ENCODE peak calls at places on chromosomes 1 and 21, in eight cellular contexts. T, G, I, U, M, H, P and Z are unnamed samples.

GRCh38 chr1:86687595-86687994 is 16.8 kb upstream of the SH3GLB1 start:
- DNase-seq in T (no peak), G (peak; percentile 14), I (no peak), U (no peak), M (no peak), H (peak; percentile 28), P (no peak), Z (no peak)

GRCh38 chr21:41933259-41934079 is 20.3 kb downstream of the C2CD2 start:
- DNase-seq in T (no peak), G (peak; percentile 74), I (no peak), U (no peak), M (no peak), H (peak; percentile 77), P (no peak), Z (no peak)

GRCh38 chr1:234531181-234532132 is 52.5 kb upstream of the TARBP1 start:
- DNase-seq in T (no peak), G (peak; percentile 90), I (no peak), U (no peak), M (peak; percentile 70), H (peak; percentile 87), P (no peak), Z (no peak)

GRCh38 chr1:119396982-119397381 is 18.0 kb upstream of the HSD3B2 start:
- DNase-seq in T (no peak), G (no peak), I (no peak), U (no peak), M (no peak), H (no peak), P (no peak), Z (no peak)

GRCh38 chr1:15802234-15802965 is 5.0 kb downstream of the UQCRHL start:
- DNase-seq in T (no peak), G (no peak), I (no peak), U (no peak), M (no peak), H (peak; percentile 8), P (no peak), Z (no peak)

GRCh38 chr1:112995890-112996289 is 39.9 kb upstream of the SLC16A1 start:
- DNase-seq in T (no peak), G (no peak), I (no peak), U (peak; percentile 32), M (no peak), H (peak; percentile 28), P (no peak), Z (no peak)

GRCh38 chr1:10555635-10556429 is 81.1 kb downstream of the PEX14 start:
- DNase-seq in T (no peak), G (no peak), I (no peak), U (no peak), M (no peak), H (no peak), P (no peak), Z (peak; percentile 59)

GRCh38 chr1:29629814-29630516 is 393.6 kb downstream of the PTPRU start:
- DNase-seq in T (no peak), G (no peak), I (no peak), U (no peak), M (no peak), H (no peak), P (no peak), Z (peak; percentile 74)

GRCh38 chr1:163258181-163258580 is 55.5 kb upstream of the RGS5 start:
- DNase-seq in T (no peak), G (peak; percentile 74), I (no peak), U (no peak), M (no peak), H (peak; percentile 35), P (no peak), Z (no peak)

GRCh38 chr1:16205333-16205671 is 7.2 kb downstream of the ARHGEF19 start:
- DNase-seq in T (no peak), G (no peak), I (no peak), U (no peak), M (no peak), H (no peak), P (no peak), Z (no peak)

GRCh38 chr1:82485591-82486369 is 685.0 kb downstream of the ADGRL2 start:
- DNase-seq in T (no peak), G (no peak), I (no peak), U (peak; percentile 19), M (peak; percentile 33), H (peak; percentile 85), P (no peak), Z (no peak)

GRCh38 chr1:195202271-195202670 is 1406.0 kb downstream of the KCNT2 start:
- DNase-seq in T (no peak), G (no peak), I (no peak), U (no peak), M (no peak), H (peak; percentile 2), P (no peak), Z (no peak)

GRCh38 chr21:42496839-42497202 is 797 bp upstream of the RSPH1 start:
- DNase-seq in T (peak; percentile 10), G (no peak), I (no peak), U (no peak), M (no peak), H (peak; percentile 13), P (no peak), Z (peak; percentile 85)

GRCh38 chr1:66251521-66251920 is 282.4 kb upstream of the SGIP1 start:
- DNase-seq in T (no peak), G (peak; percentile 45), I (no peak), U (no peak), M (no peak), H (no peak), P (no peak), Z (no peak)

GRCh38 chr1:221714227-221715116 is 27.4 kb downstream of the DUSP10 start:
- DNase-seq in T (no peak), G (no peak), I (no peak), U (no peak), M (no peak), H (no peak), P (no peak), Z (no peak)

GRCh38 chr1:202615501-202616354 is 94.5 kb downstream of the SYT2 start:
- DNase-seq in T (peak; percentile 39), G (peak; percentile 80), I (no peak), U (no peak), M (peak; percentile 38), H (peak; percentile 59), P (no peak), Z (peak; percentile 88)

GRCh38 chr1:186404454-186405051 is 28.9 kb downstream of the ODR4 start:
- DNase-seq in T (no peak), G (peak; percentile 62), I (peak; percentile 13), U (peak; percentile 11), M (no peak), H (peak; percentile 86), P (no peak), Z (no peak)

GRCh38 chr1:205354259-205354904 is 2.3 kb downstream of the KLHDC8A start:
- DNase-seq in T (peak; percentile 82), G (peak; percentile 67), I (peak; percentile 74), U (peak; percentile 35), M (no peak), H (peak; percentile 88), P (peak; percentile 68), Z (no peak)

DNA sequence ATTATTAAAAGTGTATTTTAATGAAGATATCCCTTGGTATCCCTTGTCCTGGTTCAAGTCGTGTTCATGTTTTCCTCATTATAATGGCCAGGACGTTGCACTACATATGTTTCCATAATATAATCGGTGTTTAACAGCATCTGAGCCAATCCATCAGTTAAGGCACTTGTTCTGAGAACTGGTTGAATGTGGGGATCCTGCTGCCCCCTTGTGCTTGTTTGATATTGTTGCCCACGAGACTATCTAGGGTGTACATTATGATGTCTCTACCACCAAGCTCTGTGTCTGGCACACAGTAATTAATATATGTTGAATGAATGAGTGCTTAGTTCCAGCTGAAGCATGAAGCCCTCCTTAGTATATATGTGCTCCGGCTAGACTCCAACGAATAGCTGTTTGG is 193.0 kb downstream of the CACNA1E start:
- DNase-seq in T (peak; percentile 34), G (peak; percentile 2), I (peak; percentile 42), U (peak; percentile 7), M (no peak), H (peak; percentile 2), P (peak; percentile 44), Z (no peak)
- TF ChIP-seq CTCF in T (no peak), G (no peak), I (peak; percentile 12), U (peak; percentile 79), M (peak; percentile 53), H (no peak), P (peak; percentile 37), Z (peak; percentile 21)

GRCh38 chr1:68384321-68384813 is 65.4 kb downstream of the RPE65 start:
- DNase-seq in T (no peak), G (peak; percentile 98), I (peak; percentile 67), U (peak; percentile 97), M (no peak), H (peak; percentile 99), P (no peak), Z (no peak)
- TF ChIP-seq CTCF in T (no peak), G (peak; percentile 52), I (no peak), U (peak; percentile 34), M (no peak), H (peak; percentile 56), P (no peak), Z (peak; percentile 47)

GRCh38 chr1:109649380-109649987 is 6.4 kb upstream of the GSTM4 start:
- DNase-seq in T (no peak), G (peak; percentile 75), I (no peak), U (no peak), M (no peak), H (peak; percentile 78), P (no peak), Z (no peak)
- TF ChIP-seq CTCF in T (peak; percentile 32), G (peak; percentile 56), I (no peak), U (no peak), M (peak; percentile 42), H (peak; percentile 64), P (no peak), Z (peak; percentile 28)

GRCh38 chr21:46325073-46325912 is 1.3 kb downstream of the PCNT start:
- DNase-seq in T (peak; percentile 43), G (peak; percentile 59), I (peak; percentile 45), U (no peak), M (peak; percentile 42), H (peak; percentile 55), P (peak; percentile 61), Z (no peak)

GRCh38 chr21:46322351-46323226 is 1.1 kb downstream of the C21orf58 start:
- DNase-seq in T (peak; percentile 38), G (peak; percentile 46), I (no peak), U (no peak), M (no peak), H (peak; percentile 51), P (peak; percentile 27), Z (no peak)

GRCh38 chr21:46324390-46325072 is 575 bp downstream of the PCNT start:
- DNase-seq in T (peak; percentile 83), G (peak; percentile 83), I (peak; percentile 87), U (peak; percentile 40), M (peak; percentile 87), H (peak; percentile 85), P (peak; percentile 88), Z (peak; percentile 95)

GRCh38 chr21:46323227-46323709 is 402 bp downstream of the C21orf58 start:
- DNase-seq in T (peak; percentile 36), G (no peak), I (no peak), U (no peak), M (no peak), H (peak; percentile 23), P (peak; percentile 32), Z (no peak)

DNA sequence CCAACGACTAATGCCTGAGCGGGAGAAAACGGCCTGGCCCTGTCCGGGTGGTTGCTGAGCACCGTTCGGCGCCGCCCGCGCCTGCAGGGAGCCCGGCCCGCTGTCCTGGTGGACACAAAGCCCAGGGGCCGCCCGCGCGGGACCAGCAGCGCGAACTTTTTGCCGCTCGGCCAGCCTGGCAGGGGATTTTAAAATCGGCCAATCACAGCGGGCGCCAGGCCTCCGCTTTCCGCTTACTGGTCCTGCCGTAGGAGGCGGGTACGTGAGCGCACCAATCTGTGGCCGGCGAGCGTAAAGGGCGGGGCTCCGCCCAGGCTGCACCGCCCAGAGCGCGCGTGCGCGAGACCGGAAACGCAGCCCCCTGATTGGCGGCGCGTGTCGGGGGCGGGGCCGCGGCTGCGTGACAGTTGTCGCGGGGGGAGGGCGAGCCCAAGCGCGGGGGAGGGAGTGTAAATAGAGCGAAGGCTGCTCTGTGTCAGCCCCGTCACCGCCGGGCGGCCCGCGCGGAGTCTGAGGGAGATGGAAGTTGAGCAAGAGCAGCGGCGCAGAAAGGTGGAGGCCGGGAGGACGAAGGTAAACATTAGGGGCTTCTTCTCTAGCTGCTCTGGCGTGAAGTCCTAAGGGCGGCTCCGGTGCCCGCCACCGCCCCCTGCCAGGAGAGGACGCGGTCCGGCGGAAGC is at the start of the genes C21orf58 and PCNT:
- DNase-seq in T (peak; percentile 97), G (peak; percentile 98), I (peak; percentile 95), U (peak; percentile 81), M (peak; percentile 98), H (peak; percentile 99), P (peak; percentile 96), Z (peak; percentile 100)
- TF ChIP-seq CTCF in T (no peak), G (no peak), I (no peak), U (no peak), M (no peak), H (no peak), P (no peak), Z (no peak)